ENCODE peak calls at places on chromosomes 11 and 22, in eight cellular contexts. One of them, this sample, is unnamed.

GRCh38 chr11:34427171-34427805 is 11.4 kb upstream of the CAT start:
- DNase-seq in epithelial cell of proximal tubule: peak; percentile 88
- DNase-seq in thoracic aorta: no peak
- DNase-seq in endothelial cell: no peak
- DNase-seq in breast epithelium: no peak
- DNase-seq in brain microvascular endothelial cell: peak; percentile 81
- DNase-seq in GM13976: no peak
- DNase-seq in foreskin fibroblast: peak; percentile 94
- DNase-seq in this sample: no peak

GRCh38 chr11:108780119-108780518 is 115.2 kb downstream of the DDX10 start:
- DNase-seq in thoracic aorta: no peak
- DNase-seq in endothelial cell: no peak
- DNase-seq in foreskin fibroblast: no peak
- DNase-seq in GM13976: no peak
- DNase-seq in brain microvascular endothelial cell: no peak
- DNase-seq in breast epithelium: no peak
- DNase-seq in epithelial cell of proximal tubule: no peak
- DNase-seq in this sample: no peak

GRCh38 chr11:106231591-106231990 is 154.1 kb downstream of the AASDHPPT start:
- DNase-seq in thoracic aorta: no peak
- DNase-seq in endothelial cell: no peak
- DNase-seq in epithelial cell of proximal tubule: no peak
- DNase-seq in GM13976: no peak
- DNase-seq in brain microvascular endothelial cell: no peak
- DNase-seq in foreskin fibroblast: peak; percentile 68
- DNase-seq in breast epithelium: no peak
- DNase-seq in this sample: no peak

GRCh38 chr11:693887-694562 is 997 bp downstream of the DEAF1 start:
- DNase-seq in epithelial cell of proximal tubule: no peak
- DNase-seq in brain microvascular endothelial cell: no peak
- DNase-seq in endothelial cell: no peak
- DNase-seq in foreskin fibroblast: no peak
- DNase-seq in thoracic aorta: no peak
- DNase-seq in breast epithelium: no peak
- DNase-seq in GM13976: no peak
- DNase-seq in this sample: no peak

GRCh38 chr22:24965822-24966626 is 13.5 kb downstream of the KIAA1671 start:
- DNase-seq in thoracic aorta: no peak
- DNase-seq in endothelial cell: no peak
- DNase-seq in breast epithelium: peak; percentile 76
- DNase-seq in foreskin fibroblast: no peak
- DNase-seq in GM13976: no peak
- DNase-seq in epithelial cell of proximal tubule: no peak
- DNase-seq in brain microvascular endothelial cell: no peak
- DNase-seq in this sample: no peak

GRCh38 chr11:105054723-105055492 is 9.8 kb upstream of the CARD16 start:
- DNase-seq in endothelial cell: no peak
- DNase-seq in foreskin fibroblast: no peak
- DNase-seq in thoracic aorta: no peak
- DNase-seq in GM13976: no peak
- DNase-seq in breast epithelium: no peak
- DNase-seq in epithelial cell of proximal tubule: no peak
- DNase-seq in brain microvascular endothelial cell: no peak
- DNase-seq in this sample: no peak

GRCh38 chr11:121282376-121282775 is 10.2 kb upstream of the SC5D start:
- DNase-seq in breast epithelium: no peak
- DNase-seq in endothelial cell: no peak
- DNase-seq in thoracic aorta: no peak
- DNase-seq in brain microvascular endothelial cell: no peak
- DNase-seq in foreskin fibroblast: peak; percentile 29
- DNase-seq in GM13976: no peak
- DNase-seq in epithelial cell of proximal tubule: no peak
- DNase-seq in this sample: no peak

GRCh38 chr11:32033067-32033466 is 57.8 kb upstream of the RCN1 start:
- DNase-seq in epithelial cell of proximal tubule: no peak
- DNase-seq in brain microvascular endothelial cell: no peak
- DNase-seq in thoracic aorta: no peak
- DNase-seq in GM13976: no peak
- DNase-seq in breast epithelium: no peak
- DNase-seq in endothelial cell: no peak
- DNase-seq in foreskin fibroblast: no peak
- DNase-seq in this sample: no peak

GRCh38 chr11:103109818-103110388 is 677 bp downstream of the DYNC2H1 start:
- DNase-seq in epithelial cell of proximal tubule: no peak
- DNase-seq in breast epithelium: no peak
- DNase-seq in thoracic aorta: no peak
- DNase-seq in GM13976: peak; percentile 13
- DNase-seq in foreskin fibroblast: peak; percentile 46
- DNase-seq in brain microvascular endothelial cell: peak; percentile 28
- DNase-seq in endothelial cell: peak; percentile 15
- DNase-seq in this sample: no peak

GRCh38 chr11:126840201-126840886 is 160.2 kb downstream of the KIRREL3 start:
- DNase-seq in GM13976: no peak
- DNase-seq in endothelial cell: no peak
- DNase-seq in breast epithelium: no peak
- DNase-seq in foreskin fibroblast: peak; percentile 56
- DNase-seq in thoracic aorta: no peak
- DNase-seq in epithelial cell of proximal tubule: no peak
- DNase-seq in brain microvascular endothelial cell: peak; percentile 4
- DNase-seq in this sample: no peak

GRCh38 chr11:34747261-34747660 is 126.4 kb downstream of the EHF start:
- DNase-seq in endothelial cell: no peak
- DNase-seq in brain microvascular endothelial cell: no peak
- DNase-seq in foreskin fibroblast: no peak
- DNase-seq in epithelial cell of proximal tubule: no peak
- DNase-seq in breast epithelium: no peak
- DNase-seq in thoracic aorta: no peak
- DNase-seq in GM13976: no peak
- DNase-seq in this sample: no peak

GRCh38 chr22:23230348-23231068 is 50.2 kb downstream of the BCR start:
- DNase-seq in breast epithelium: no peak
- DNase-seq in epithelial cell of proximal tubule: no peak
- DNase-seq in thoracic aorta: no peak
- DNase-seq in GM13976: no peak
- DNase-seq in endothelial cell: no peak
- DNase-seq in brain microvascular endothelial cell: no peak
- DNase-seq in foreskin fibroblast: no peak
- DNase-seq in this sample: no peak

GRCh38 chr11:131744847-131745246 is 374.4 kb downstream of the NTM start:
- DNase-seq in breast epithelium: no peak
- DNase-seq in epithelial cell of proximal tubule: no peak
- DNase-seq in brain microvascular endothelial cell: peak; percentile 95
- DNase-seq in thoracic aorta: no peak
- DNase-seq in GM13976: no peak
- DNase-seq in endothelial cell: no peak
- DNase-seq in foreskin fibroblast: peak; percentile 69
- DNase-seq in this sample: no peak

GRCh38 chr11:8106679-8107078 is 25.7 kb downstream of the TUB start:
- DNase-seq in breast epithelium: no peak
- DNase-seq in endothelial cell: no peak
- DNase-seq in thoracic aorta: no peak
- DNase-seq in foreskin fibroblast: no peak
- DNase-seq in GM13976: no peak
- DNase-seq in epithelial cell of proximal tubule: no peak
- DNase-seq in brain microvascular endothelial cell: no peak
- DNase-seq in this sample: no peak

GRCh38 chr22:47395481-47395880 is 633.0 kb downstream of the TBC1D22A start:
- DNase-seq in thoracic aorta: no peak
- DNase-seq in breast epithelium: peak; percentile 24
- DNase-seq in GM13976: no peak
- DNase-seq in brain microvascular endothelial cell: peak; percentile 34
- DNase-seq in foreskin fibroblast: no peak
- DNase-seq in endothelial cell: no peak
- DNase-seq in epithelial cell of proximal tubule: no peak
- DNase-seq in this sample: no peak

GRCh38 chr11:110434952-110435779 is 5.4 kb downstream of the FDX1 start:
- DNase-seq in breast epithelium: no peak
- DNase-seq in GM13976: no peak
- DNase-seq in epithelial cell of proximal tubule: no peak
- DNase-seq in foreskin fibroblast: no peak
- DNase-seq in endothelial cell: no peak
- DNase-seq in thoracic aorta: no peak
- DNase-seq in brain microvascular endothelial cell: no peak
- DNase-seq in this sample: no peak
- TF ChIP-seq CTCF in breast epithelium: no peak
- TF ChIP-seq CTCF in GM13976: no peak
- TF ChIP-seq CTCF in epithelial cell of proximal tubule: peak; percentile 43
- TF ChIP-seq CTCF in foreskin fibroblast: no peak
- TF ChIP-seq CTCF in endothelial cell: no peak
- TF ChIP-seq CTCF in thoracic aorta: no peak
- TF ChIP-seq CTCF in brain microvascular endothelial cell: peak; percentile 45
- TF ChIP-seq CTCF in this sample: no peak

GRCh38 chr11:70130636-70131035 is 52.5 kb downstream of the ANO1 start:
- DNase-seq in thoracic aorta: no peak
- DNase-seq in breast epithelium: no peak
- DNase-seq in epithelial cell of proximal tubule: no peak
- DNase-seq in endothelial cell: no peak
- DNase-seq in brain microvascular endothelial cell: no peak
- DNase-seq in GM13976: no peak
- DNase-seq in foreskin fibroblast: no peak
- DNase-seq in this sample: no peak

GRCh38 chr11:70129051-70129592 is 51.0 kb downstream of the ANO1 start:
- DNase-seq in endothelial cell: no peak
- DNase-seq in foreskin fibroblast: no peak
- DNase-seq in GM13976: no peak
- DNase-seq in epithelial cell of proximal tubule: no peak
- DNase-seq in breast epithelium: peak; percentile 81
- DNase-seq in brain microvascular endothelial cell: no peak
- DNase-seq in thoracic aorta: no peak
- DNase-seq in this sample: no peak

GRCh38 chr11:70127653-70128434 is 49.7 kb downstream of the ANO1 start:
- DNase-seq in foreskin fibroblast: peak; percentile 20
- DNase-seq in epithelial cell of proximal tubule: no peak
- DNase-seq in GM13976: no peak
- DNase-seq in thoracic aorta: no peak
- DNase-seq in breast epithelium: no peak
- DNase-seq in brain microvascular endothelial cell: peak; percentile 21
- DNase-seq in endothelial cell: no peak
- DNase-seq in this sample: no peak

GRCh38 chr11:70126494-70126893 is 48.4 kb downstream of the ANO1 start:
- DNase-seq in endothelial cell: no peak
- DNase-seq in foreskin fibroblast: no peak
- DNase-seq in breast epithelium: no peak
- DNase-seq in GM13976: no peak
- DNase-seq in epithelial cell of proximal tubule: no peak
- DNase-seq in thoracic aorta: no peak
- DNase-seq in brain microvascular endothelial cell: no peak
- DNase-seq in this sample: no peak

DNA sequence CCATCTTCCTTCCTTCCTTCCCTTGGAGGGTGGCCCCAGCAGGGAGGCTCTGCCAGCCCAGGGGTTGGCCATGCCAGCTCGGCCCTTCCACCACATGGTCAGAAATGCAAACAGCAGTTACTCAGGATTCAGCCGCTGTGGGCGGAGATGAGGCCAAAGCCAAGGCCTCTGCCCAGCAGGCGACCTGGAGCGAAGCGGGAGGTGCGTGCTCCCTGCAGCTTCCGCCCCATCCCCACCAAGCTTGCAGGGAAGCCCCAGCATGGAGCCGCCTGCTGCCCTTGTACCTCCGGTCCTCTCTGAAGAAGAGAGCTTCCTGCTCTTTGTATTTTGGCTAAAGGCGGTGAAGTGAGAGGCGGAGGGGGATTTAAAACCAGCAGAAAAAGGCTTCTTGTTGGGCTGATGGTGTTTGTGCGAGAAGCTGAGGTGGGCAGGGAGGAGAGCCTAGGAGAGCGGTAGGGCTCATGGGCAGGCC is 50.4 kb downstream of the ANO1 start:
- DNase-seq in endothelial cell: no peak
- DNase-seq in brain microvascular endothelial cell: peak; percentile 21
- DNase-seq in thoracic aorta: peak; percentile 39
- DNase-seq in foreskin fibroblast: peak; percentile 23
- DNase-seq in breast epithelium: peak; percentile 83
- DNase-seq in GM13976: no peak
- DNase-seq in epithelial cell of proximal tubule: no peak
- DNase-seq in this sample: no peak
- TF ChIP-seq CTCF in endothelial cell: no peak
- TF ChIP-seq CTCF in brain microvascular endothelial cell: peak; percentile 35
- TF ChIP-seq CTCF in thoracic aorta: peak; percentile 32
- TF ChIP-seq CTCF in foreskin fibroblast: no peak
- TF ChIP-seq CTCF in breast epithelium: peak; percentile 26
- TF ChIP-seq CTCF in GM13976: no peak
- TF ChIP-seq CTCF in epithelial cell of proximal tubule: no peak
- TF ChIP-seq CTCF in this sample: no peak

DNA sequence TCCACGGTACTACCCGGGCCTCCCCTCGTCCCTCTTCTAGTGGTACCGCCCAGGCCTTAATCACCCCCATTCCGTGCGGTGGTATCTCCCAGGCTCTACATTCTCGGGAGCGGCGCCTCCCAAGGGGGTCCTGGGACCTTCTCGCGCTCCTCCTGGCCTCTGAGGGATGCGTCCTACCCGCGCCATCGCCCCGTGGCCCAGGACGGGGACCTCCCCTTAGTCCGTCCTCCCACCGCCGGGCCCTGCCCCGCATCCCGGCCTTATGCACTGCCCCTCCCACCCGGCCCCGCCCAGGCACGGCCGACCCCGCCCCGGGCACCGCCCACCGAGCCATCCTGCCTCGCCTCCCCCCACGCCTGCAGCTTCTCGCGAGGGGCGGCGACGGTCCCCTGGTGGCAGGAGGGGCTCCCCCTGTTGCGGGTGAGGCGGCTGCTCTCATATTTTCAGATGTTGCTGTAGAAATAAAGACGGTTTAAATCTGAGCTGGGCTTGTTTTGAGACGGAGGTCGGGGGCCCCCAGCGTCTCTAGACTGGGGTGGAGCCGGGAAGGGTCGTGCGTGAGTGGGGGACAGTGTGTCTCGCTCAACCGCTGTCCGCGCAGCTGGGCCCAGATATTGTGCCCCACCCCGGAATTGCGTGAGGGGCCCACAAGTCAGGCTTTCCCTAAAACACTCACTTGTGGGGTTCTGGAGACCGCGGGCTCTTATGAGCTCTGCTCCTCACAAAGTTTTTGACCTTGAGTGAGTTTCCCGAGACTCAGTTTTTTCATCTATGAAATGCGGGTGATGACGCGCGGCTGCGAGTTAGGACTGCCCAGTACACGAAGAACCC is 845 bp upstream of the RAB1B start:
- DNase-seq in epithelial cell of proximal tubule: no peak
- DNase-seq in thoracic aorta: peak; percentile 75
- DNase-seq in GM13976: peak; percentile 95
- DNase-seq in foreskin fibroblast: peak; percentile 96
- DNase-seq in brain microvascular endothelial cell: peak; percentile 75
- DNase-seq in breast epithelium: peak; percentile 90
- DNase-seq in endothelial cell: peak; percentile 94
- DNase-seq in this sample: peak; percentile 78
- TF ChIP-seq CTCF in epithelial cell of proximal tubule: no peak
- TF ChIP-seq CTCF in thoracic aorta: peak; percentile 47
- TF ChIP-seq CTCF in GM13976: no peak
- TF ChIP-seq CTCF in foreskin fibroblast: no peak
- TF ChIP-seq CTCF in brain microvascular endothelial cell: peak; percentile 25
- TF ChIP-seq CTCF in breast epithelium: peak; percentile 9
- TF ChIP-seq CTCF in endothelial cell: no peak
- TF ChIP-seq CTCF in this sample: no peak

DNA sequence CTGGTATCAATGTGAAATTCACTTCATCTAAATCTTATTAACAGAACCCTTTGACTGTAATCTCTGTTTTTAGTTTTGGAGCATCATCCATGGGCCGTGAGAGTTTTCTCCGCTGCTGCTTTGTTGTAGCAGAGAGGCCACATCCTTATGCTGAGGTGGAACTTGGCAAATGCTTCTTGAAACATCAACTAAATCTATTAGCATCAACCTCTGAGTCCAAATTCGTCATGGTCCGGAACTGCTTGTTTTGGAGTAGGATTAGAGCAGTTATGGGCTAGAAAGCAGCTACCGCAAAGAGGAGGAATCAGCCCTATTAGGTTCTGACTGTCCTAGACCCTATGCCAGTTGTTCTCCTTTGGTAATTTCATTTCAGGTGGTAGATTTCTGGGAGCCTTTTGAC is 117.7 kb downstream of the PGR start:
- DNase-seq in breast epithelium: no peak
- DNase-seq in thoracic aorta: no peak
- DNase-seq in brain microvascular endothelial cell: no peak
- DNase-seq in GM13976: no peak
- DNase-seq in endothelial cell: no peak
- DNase-seq in epithelial cell of proximal tubule: no peak
- DNase-seq in foreskin fibroblast: no peak
- DNase-seq in this sample: no peak
- TF ChIP-seq CTCF in breast epithelium: no peak
- TF ChIP-seq CTCF in thoracic aorta: no peak
- TF ChIP-seq CTCF in brain microvascular endothelial cell: no peak
- TF ChIP-seq CTCF in GM13976: no peak
- TF ChIP-seq CTCF in endothelial cell: no peak
- TF ChIP-seq CTCF in epithelial cell of proximal tubule: no peak
- TF ChIP-seq CTCF in foreskin fibroblast: no peak
- TF ChIP-seq CTCF in this sample: no peak

This sample was measured in omental fat pad.